ENCODE peak calls at places on chromosomes 4 and X, in seven cellular contexts. One of them, this sample, is unnamed.

GRCh38 chrX:66015152-66015827 is 24.6 kb downstream of the VSIG4 start:
- ATAC-seq in naive thymus-derived CD8-positive, alpha-beta T cell: peak; percentile 49
- ATAC-seq in left colon: no peak
- ATAC-seq in Right ventricle myocardium inferior: peak; percentile 69
- ATAC-seq in activated CD4-positive, alpha-beta T cell treated with anti-CD3 and anti-CD28 coated beads for 36 hours: no peak
- ATAC-seq in T-helper 17 cell: peak; percentile 58
- ATAC-seq in sciatic nerve: peak; percentile 84
- ATAC-seq in this sample: peak; percentile 54

GRCh38 chr4:16843831-16844508 is 54.5 kb downstream of the LDB2 start:
- ATAC-seq in naive thymus-derived CD8-positive, alpha-beta T cell: no peak
- ATAC-seq in left colon: no peak
- ATAC-seq in Right ventricle myocardium inferior: no peak
- ATAC-seq in activated CD4-positive, alpha-beta T cell treated with anti-CD3 and anti-CD28 coated beads for 36 hours: no peak
- ATAC-seq in T-helper 17 cell: no peak
- ATAC-seq in sciatic nerve: peak; percentile 67
- ATAC-seq in this sample: no peak

GRCh38 chrX:135403374-135403773 is 18.4 kb upstream of the SMIM10L2A start:
- ATAC-seq in naive thymus-derived CD8-positive, alpha-beta T cell: no peak
- ATAC-seq in left colon: no peak
- ATAC-seq in Right ventricle myocardium inferior: no peak
- ATAC-seq in activated CD4-positive, alpha-beta T cell treated with anti-CD3 and anti-CD28 coated beads for 36 hours: peak; percentile 47
- ATAC-seq in T-helper 17 cell: no peak
- ATAC-seq in sciatic nerve: no peak
- ATAC-seq in this sample: no peak

GRCh38 chr4:3759236-3759635 is 6.9 kb upstream of the ADRA2C start:
- ATAC-seq in naive thymus-derived CD8-positive, alpha-beta T cell: no peak
- ATAC-seq in left colon: no peak
- ATAC-seq in Right ventricle myocardium inferior: no peak
- ATAC-seq in activated CD4-positive, alpha-beta T cell treated with anti-CD3 and anti-CD28 coated beads for 36 hours: no peak
- ATAC-seq in T-helper 17 cell: no peak
- ATAC-seq in sciatic nerve: no peak
- ATAC-seq in this sample: no peak

GRCh38 chr4:164383187-164384181 is 370.4 kb upstream of the SMIM31 start:
- ATAC-seq in naive thymus-derived CD8-positive, alpha-beta T cell: no peak
- ATAC-seq in left colon: no peak
- ATAC-seq in Right ventricle myocardium inferior: no peak
- ATAC-seq in activated CD4-positive, alpha-beta T cell treated with anti-CD3 and anti-CD28 coated beads for 36 hours: peak; percentile 51
- ATAC-seq in T-helper 17 cell: peak; percentile 28
- ATAC-seq in sciatic nerve: peak; percentile 88
- ATAC-seq in this sample: peak; percentile 58

GRCh38 chr4:85761803-85762202 is 286.9 kb downstream of the ARHGAP24 start:
- ATAC-seq in naive thymus-derived CD8-positive, alpha-beta T cell: no peak
- ATAC-seq in left colon: no peak
- ATAC-seq in Right ventricle myocardium inferior: peak; percentile 63
- ATAC-seq in activated CD4-positive, alpha-beta T cell treated with anti-CD3 and anti-CD28 coated beads for 36 hours: no peak
- ATAC-seq in T-helper 17 cell: no peak
- ATAC-seq in sciatic nerve: peak; percentile 81
- ATAC-seq in this sample: peak; percentile 79

GRCh38 chrX:28966335-28966734 is 379.1 kb downstream of the IL1RAPL1 start:
- ATAC-seq in naive thymus-derived CD8-positive, alpha-beta T cell: no peak
- ATAC-seq in left colon: no peak
- ATAC-seq in Right ventricle myocardium inferior: no peak
- ATAC-seq in activated CD4-positive, alpha-beta T cell treated with anti-CD3 and anti-CD28 coated beads for 36 hours: no peak
- ATAC-seq in T-helper 17 cell: no peak
- ATAC-seq in sciatic nerve: no peak
- ATAC-seq in this sample: no peak

GRCh38 chrX:148865237-148865636 is 364.8 kb downstream of the AFF2 start:
- ATAC-seq in naive thymus-derived CD8-positive, alpha-beta T cell: no peak
- ATAC-seq in left colon: no peak
- ATAC-seq in Right ventricle myocardium inferior: no peak
- ATAC-seq in activated CD4-positive, alpha-beta T cell treated with anti-CD3 and anti-CD28 coated beads for 36 hours: no peak
- ATAC-seq in T-helper 17 cell: no peak
- ATAC-seq in sciatic nerve: no peak
- ATAC-seq in this sample: no peak

GRCh38 chr4:87069037-87069742 is 134.4 kb downstream of the AFF1 start:
- ATAC-seq in naive thymus-derived CD8-positive, alpha-beta T cell: no peak
- ATAC-seq in left colon: no peak
- ATAC-seq in Right ventricle myocardium inferior: no peak
- ATAC-seq in activated CD4-positive, alpha-beta T cell treated with anti-CD3 and anti-CD28 coated beads for 36 hours: no peak
- ATAC-seq in T-helper 17 cell: no peak
- ATAC-seq in sciatic nerve: no peak
- ATAC-seq in this sample: no peak

GRCh38 chrX:39853417-39853816 is 244.3 kb downstream of the BCOR start:
- ATAC-seq in naive thymus-derived CD8-positive, alpha-beta T cell: no peak
- ATAC-seq in left colon: no peak
- ATAC-seq in Right ventricle myocardium inferior: no peak
- ATAC-seq in activated CD4-positive, alpha-beta T cell treated with anti-CD3 and anti-CD28 coated beads for 36 hours: no peak
- ATAC-seq in T-helper 17 cell: no peak
- ATAC-seq in sciatic nerve: peak; percentile 6
- ATAC-seq in this sample: no peak

GRCh38 chr4:8746523-8747466 is 124.8 kb downstream of the HMX1 start:
- ATAC-seq in naive thymus-derived CD8-positive, alpha-beta T cell: no peak
- ATAC-seq in left colon: no peak
- ATAC-seq in Right ventricle myocardium inferior: no peak
- ATAC-seq in activated CD4-positive, alpha-beta T cell treated with anti-CD3 and anti-CD28 coated beads for 36 hours: no peak
- ATAC-seq in T-helper 17 cell: no peak
- ATAC-seq in sciatic nerve: no peak
- ATAC-seq in this sample: no peak

GRCh38 chr4:137610960-137611359 is 78.7 kb upstream of the PCDH18 start:
- ATAC-seq in naive thymus-derived CD8-positive, alpha-beta T cell: no peak
- ATAC-seq in left colon: no peak
- ATAC-seq in Right ventricle myocardium inferior: no peak
- ATAC-seq in activated CD4-positive, alpha-beta T cell treated with anti-CD3 and anti-CD28 coated beads for 36 hours: no peak
- ATAC-seq in T-helper 17 cell: no peak
- ATAC-seq in sciatic nerve: no peak
- ATAC-seq in this sample: no peak

GRCh38 chr4:113270520-113271319 is 221.3 kb downstream of the ANK2 start:
- ATAC-seq in naive thymus-derived CD8-positive, alpha-beta T cell: no peak
- ATAC-seq in left colon: no peak
- ATAC-seq in Right ventricle myocardium inferior: no peak
- ATAC-seq in activated CD4-positive, alpha-beta T cell treated with anti-CD3 and anti-CD28 coated beads for 36 hours: no peak
- ATAC-seq in T-helper 17 cell: no peak
- ATAC-seq in sciatic nerve: no peak
- ATAC-seq in this sample: no peak

GRCh38 chrX:96841325-96841724 is 42.4 kb upstream of the RPA4 start:
- ATAC-seq in naive thymus-derived CD8-positive, alpha-beta T cell: no peak
- ATAC-seq in left colon: no peak
- ATAC-seq in Right ventricle myocardium inferior: no peak
- ATAC-seq in activated CD4-positive, alpha-beta T cell treated with anti-CD3 and anti-CD28 coated beads for 36 hours: no peak
- ATAC-seq in T-helper 17 cell: no peak
- ATAC-seq in sciatic nerve: no peak
- ATAC-seq in this sample: no peak

GRCh38 chr4:18022572-18023039 is 1.1 kb upstream of the LCORL start:
- ATAC-seq in naive thymus-derived CD8-positive, alpha-beta T cell: no peak
- ATAC-seq in left colon: no peak
- ATAC-seq in Right ventricle myocardium inferior: no peak
- ATAC-seq in activated CD4-positive, alpha-beta T cell treated with anti-CD3 and anti-CD28 coated beads for 36 hours: no peak
- ATAC-seq in T-helper 17 cell: no peak
- ATAC-seq in sciatic nerve: peak; percentile 1
- ATAC-seq in this sample: no peak

GRCh38 chr4:118740869-118741268 is 55.7 kb downstream of the METTL14 start:
- ATAC-seq in naive thymus-derived CD8-positive, alpha-beta T cell: no peak
- ATAC-seq in left colon: no peak
- ATAC-seq in Right ventricle myocardium inferior: no peak
- ATAC-seq in activated CD4-positive, alpha-beta T cell treated with anti-CD3 and anti-CD28 coated beads for 36 hours: no peak
- ATAC-seq in T-helper 17 cell: no peak
- ATAC-seq in sciatic nerve: peak; percentile 50
- ATAC-seq in this sample: no peak

GRCh38 chr4:156889616-156890594 is 81.7 kb downstream of the PDGFC start:
- ATAC-seq in naive thymus-derived CD8-positive, alpha-beta T cell: no peak
- ATAC-seq in left colon: no peak
- ATAC-seq in Right ventricle myocardium inferior: peak; percentile 67
- ATAC-seq in activated CD4-positive, alpha-beta T cell treated with anti-CD3 and anti-CD28 coated beads for 36 hours: no peak
- ATAC-seq in T-helper 17 cell: no peak
- ATAC-seq in sciatic nerve: peak; percentile 57
- ATAC-seq in this sample: peak; percentile 43

GRCh38 chrX:6021316-6022091 is 207.2 kb downstream of the NLGN4X start:
- ATAC-seq in naive thymus-derived CD8-positive, alpha-beta T cell: no peak
- ATAC-seq in left colon: no peak
- ATAC-seq in Right ventricle myocardium inferior: no peak
- ATAC-seq in activated CD4-positive, alpha-beta T cell treated with anti-CD3 and anti-CD28 coated beads for 36 hours: no peak
- ATAC-seq in T-helper 17 cell: no peak
- ATAC-seq in sciatic nerve: no peak
- ATAC-seq in this sample: no peak

GRCh38 chrX:2572740-2573139 is 72.0 kb upstream of the DHRSX start:
- ATAC-seq in naive thymus-derived CD8-positive, alpha-beta T cell: no peak
- ATAC-seq in left colon: no peak
- ATAC-seq in Right ventricle myocardium inferior: no peak
- ATAC-seq in activated CD4-positive, alpha-beta T cell treated with anti-CD3 and anti-CD28 coated beads for 36 hours: no peak
- ATAC-seq in T-helper 17 cell: no peak
- ATAC-seq in sciatic nerve: no peak
- ATAC-seq in this sample: no peak

GRCh38 chrX:19174401-19175025 is 52.2 kb upstream of the ADGRG2 start:
- ATAC-seq in naive thymus-derived CD8-positive, alpha-beta T cell: no peak
- ATAC-seq in left colon: peak; percentile 23
- ATAC-seq in Right ventricle myocardium inferior: peak; percentile 74
- ATAC-seq in activated CD4-positive, alpha-beta T cell treated with anti-CD3 and anti-CD28 coated beads for 36 hours: peak; percentile 39
- ATAC-seq in T-helper 17 cell: no peak
- ATAC-seq in sciatic nerve: peak; percentile 86
- ATAC-seq in this sample: peak; percentile 43

GRCh38 chr4:67438975-67439374 is 106.3 kb downstream of the CENPC start:
- ATAC-seq in naive thymus-derived CD8-positive, alpha-beta T cell: no peak
- ATAC-seq in left colon: no peak
- ATAC-seq in Right ventricle myocardium inferior: no peak
- ATAC-seq in activated CD4-positive, alpha-beta T cell treated with anti-CD3 and anti-CD28 coated beads for 36 hours: no peak
- ATAC-seq in T-helper 17 cell: no peak
- ATAC-seq in sciatic nerve: no peak
- ATAC-seq in this sample: no peak

GRCh38 chr4:25211721-25212120 is 22.1 kb upstream of the PI4K2B start:
- ATAC-seq in naive thymus-derived CD8-positive, alpha-beta T cell: no peak
- ATAC-seq in left colon: no peak
- ATAC-seq in Right ventricle myocardium inferior: no peak
- ATAC-seq in activated CD4-positive, alpha-beta T cell treated with anti-CD3 and anti-CD28 coated beads for 36 hours: no peak
- ATAC-seq in T-helper 17 cell: no peak
- ATAC-seq in sciatic nerve: no peak
- ATAC-seq in this sample: no peak

GRCh38 chrX:141341341-141341740 is 99.0 kb upstream of the SPANXC start:
- ATAC-seq in naive thymus-derived CD8-positive, alpha-beta T cell: no peak
- ATAC-seq in left colon: no peak
- ATAC-seq in Right ventricle myocardium inferior: peak; percentile 50
- ATAC-seq in activated CD4-positive, alpha-beta T cell treated with anti-CD3 and anti-CD28 coated beads for 36 hours: no peak
- ATAC-seq in T-helper 17 cell: no peak
- ATAC-seq in sciatic nerve: peak; percentile 45
- ATAC-seq in this sample: no peak

This sample was measured in gastroesophageal sphincter.